ENCODE peak calls at places on chromosome 13, in six cellular contexts. One of them, this sample, is unnamed.

GRCh38 chr13:24073657-24074056 is 86.9 kb upstream of the SPATA13 start:
- DNase-seq in nucleus accumbens: no peak
- DNase-seq in body of pancreas: no peak
- DNase-seq in M059J: no peak
- DNase-seq in MV-4-11: no peak
- DNase-seq in T-helper 9 cell: no peak
- DNase-seq in this sample: no peak

GRCh38 chr13:94537740-94538630 is 58.0 kb downstream of the TGDS start:
- DNase-seq in T-helper 9 cell: no peak
- DNase-seq in MV-4-11: no peak
- DNase-seq in body of pancreas: no peak
- DNase-seq in M059J: no peak
- DNase-seq in nucleus accumbens: no peak
- DNase-seq in this sample: no peak

GRCh38 chr13:67015976-67016600 is 214.0 kb downstream of the PCDH9 start:
- DNase-seq in nucleus accumbens: no peak
- DNase-seq in MV-4-11: no peak
- DNase-seq in T-helper 9 cell: no peak
- DNase-seq in body of pancreas: no peak
- DNase-seq in M059J: no peak
- DNase-seq in this sample: no peak

GRCh38 chr13:111399776-111400505 is 79.5 kb downstream of the TEX29 start:
- DNase-seq in M059J: no peak
- DNase-seq in T-helper 9 cell: no peak
- DNase-seq in body of pancreas: no peak
- DNase-seq in MV-4-11: no peak
- DNase-seq in nucleus accumbens: no peak
- DNase-seq in this sample: peak

GRCh38 chr13:21242236-21242635 is 65.8 kb downstream of the MRPL57 start:
- DNase-seq in M059J: no peak
- DNase-seq in body of pancreas: no peak
- DNase-seq in nucleus accumbens: no peak
- DNase-seq in T-helper 9 cell: no peak
- DNase-seq in MV-4-11: no peak
- DNase-seq in this sample: no peak

GRCh38 chr13:37148501-37148900 is 43.0 kb upstream of the CSNK1A1L start:
- DNase-seq in M059J: peak
- DNase-seq in T-helper 9 cell: no peak
- DNase-seq in body of pancreas: no peak
- DNase-seq in MV-4-11: no peak
- DNase-seq in nucleus accumbens: no peak
- DNase-seq in this sample: no peak

GRCh38 chr13:64925284-64925683 is 2304.9 kb downstream of the PCDH9 start:
- DNase-seq in M059J: no peak
- DNase-seq in body of pancreas: no peak
- DNase-seq in MV-4-11: no peak
- DNase-seq in nucleus accumbens: no peak
- DNase-seq in T-helper 9 cell: no peak
- DNase-seq in this sample: no peak

GRCh38 chr13:41179593-41180250 is 14.6 kb downstream of the KBTBD7 start:
- DNase-seq in body of pancreas: no peak
- DNase-seq in T-helper 9 cell: no peak
- DNase-seq in MV-4-11: no peak
- DNase-seq in M059J: peak
- DNase-seq in nucleus accumbens: no peak
- DNase-seq in this sample: no peak

GRCh38 chr13:27628081-27628480 is 6.4 kb downstream of the POLR1D start:
- DNase-seq in nucleus accumbens: no peak
- DNase-seq in MV-4-11: no peak
- DNase-seq in body of pancreas: no peak
- DNase-seq in M059J: no peak
- DNase-seq in T-helper 9 cell: no peak
- DNase-seq in this sample: no peak

GRCh38 chr13:49220856-49221614 is 897 bp downstream of the MLNR start:
- DNase-seq in nucleus accumbens: no peak
- DNase-seq in M059J: no peak
- DNase-seq in T-helper 9 cell: no peak
- DNase-seq in MV-4-11: no peak
- DNase-seq in body of pancreas: no peak
- DNase-seq in this sample: no peak

GRCh38 chr13:100506154-100506553 is 82.4 kb downstream of the GGACT start:
- DNase-seq in nucleus accumbens: no peak
- DNase-seq in M059J: no peak
- DNase-seq in body of pancreas: no peak
- DNase-seq in T-helper 9 cell: no peak
- DNase-seq in MV-4-11: no peak
- DNase-seq in this sample: no peak

GRCh38 chr13:50805805-50806204 is 37.7 kb downstream of the DLEU7 start:
- DNase-seq in M059J: no peak
- DNase-seq in T-helper 9 cell: no peak
- DNase-seq in nucleus accumbens: no peak
- DNase-seq in body of pancreas: no peak
- DNase-seq in MV-4-11: peak
- DNase-seq in this sample: no peak

GRCh38 chr13:107347641-107348369 is 779.9 kb upstream of the ARGLU1 start:
- DNase-seq in MV-4-11: no peak
- DNase-seq in M059J: no peak
- DNase-seq in nucleus accumbens: no peak
- DNase-seq in T-helper 9 cell: no peak
- DNase-seq in body of pancreas: no peak
- DNase-seq in this sample: no peak

GRCh38 chr13:46296920-46297319 is 85.2 kb downstream of the LRRC63 start:
- DNase-seq in M059J: peak
- DNase-seq in nucleus accumbens: no peak
- DNase-seq in T-helper 9 cell: no peak
- DNase-seq in MV-4-11: peak
- DNase-seq in body of pancreas: peak
- DNase-seq in this sample: no peak

GRCh38 chr13:23695711-23696512 is 125.7 kb downstream of the TNFRSF19 start:
- DNase-seq in body of pancreas: no peak
- DNase-seq in MV-4-11: no peak
- DNase-seq in nucleus accumbens: no peak
- DNase-seq in M059J: no peak
- DNase-seq in T-helper 9 cell: peak
- DNase-seq in this sample: no peak

GRCh38 chr13:110882228-110882627 is 32.6 kb downstream of the ANKRD10 start:
- DNase-seq in body of pancreas: no peak
- DNase-seq in nucleus accumbens: no peak
- DNase-seq in M059J: no peak
- DNase-seq in MV-4-11: no peak
- DNase-seq in T-helper 9 cell: no peak
- DNase-seq in this sample: no peak

GRCh38 chr13:34430294-34430693 is 511.8 kb upstream of the NBEA start:
- DNase-seq in MV-4-11: no peak
- DNase-seq in nucleus accumbens: no peak
- DNase-seq in body of pancreas: no peak
- DNase-seq in T-helper 9 cell: no peak
- DNase-seq in M059J: peak
- DNase-seq in this sample: no peak

GRCh38 chr13:46119883-46120614 is 15.2 kb upstream of the CPB2 start:
- DNase-seq in body of pancreas: peak
- DNase-seq in nucleus accumbens: no peak
- DNase-seq in T-helper 9 cell: no peak
- DNase-seq in MV-4-11: no peak
- DNase-seq in M059J: peak
- DNase-seq in this sample: no peak

GRCh38 chr13:71856548-71856947 is 10.5 kb downstream of the DACH1 start:
- DNase-seq in MV-4-11: no peak
- DNase-seq in body of pancreas: no peak
- DNase-seq in M059J: no peak
- DNase-seq in T-helper 9 cell: no peak
- DNase-seq in nucleus accumbens: no peak
- DNase-seq in this sample: no peak

GRCh38 chr13:47794963-47795362 is 206.1 kb downstream of the SUCLA2 start:
- DNase-seq in nucleus accumbens: no peak
- DNase-seq in body of pancreas: no peak
- DNase-seq in M059J: no peak
- DNase-seq in MV-4-11: peak
- DNase-seq in T-helper 9 cell: no peak
- DNase-seq in this sample: no peak

GRCh38 chr13:59494560-59494970 is 669.2 kb downstream of the DIAPH3 start:
- DNase-seq in M059J: peak
- DNase-seq in nucleus accumbens: no peak
- DNase-seq in body of pancreas: peak
- DNase-seq in MV-4-11: no peak
- DNase-seq in T-helper 9 cell: no peak
- DNase-seq in this sample: no peak

GRCh38 chr13:111492341-111492945 is 172.0 kb downstream of the TEX29 start:
- DNase-seq in MV-4-11: no peak
- DNase-seq in T-helper 9 cell: no peak
- DNase-seq in nucleus accumbens: no peak
- DNase-seq in body of pancreas: no peak
- DNase-seq in M059J: no peak
- DNase-seq in this sample: peak

GRCh38 chr13:78054152-78054551 is 135.5 kb upstream of the EDNRB start:
- DNase-seq in body of pancreas: no peak
- DNase-seq in nucleus accumbens: no peak
- DNase-seq in T-helper 9 cell: no peak
- DNase-seq in M059J: no peak
- DNase-seq in MV-4-11: no peak
- DNase-seq in this sample: no peak

GRCh38 chr13:60431108-60431700 is 34.2 kb downstream of the TDRD3 start:
- DNase-seq in M059J: peak
- DNase-seq in T-helper 9 cell: no peak
- DNase-seq in body of pancreas: peak
- DNase-seq in MV-4-11: peak
- DNase-seq in nucleus accumbens: no peak
- DNase-seq in this sample: no peak

GRCh38 chr13:68846663-68847062 is 1261.0 kb upstream of the ATXN8OS start:
- DNase-seq in nucleus accumbens: no peak
- DNase-seq in body of pancreas: no peak
- DNase-seq in M059J: no peak
- DNase-seq in T-helper 9 cell: no peak
- DNase-seq in MV-4-11: no peak
- DNase-seq in this sample: no peak

GRCh38 chr13:50613356-50613831 is 230.1 kb downstream of the DLEU7 start:
- DNase-seq in MV-4-11: no peak
- DNase-seq in T-helper 9 cell: no peak
- DNase-seq in M059J: no peak
- DNase-seq in body of pancreas: no peak
- DNase-seq in nucleus accumbens: no peak
- DNase-seq in this sample: no peak

GRCh38 chr13:79289557-79289956 is 116.5 kb downstream of the RBM26 start:
- DNase-seq in body of pancreas: no peak
- DNase-seq in nucleus accumbens: no peak
- DNase-seq in MV-4-11: peak
- DNase-seq in T-helper 9 cell: no peak
- DNase-seq in M059J: no peak
- DNase-seq in this sample: no peak

GRCh38 chr13:74136089-74136658 is 2.0 kb upstream of the KLF12 start:
- DNase-seq in MV-4-11: peak
- DNase-seq in M059J: peak
- DNase-seq in body of pancreas: no peak
- DNase-seq in nucleus accumbens: no peak
- DNase-seq in T-helper 9 cell: peak
- DNase-seq in this sample: no peak

GRCh38 chr13:68888832-68889231 is 1218.8 kb upstream of the ATXN8OS start:
- DNase-seq in nucleus accumbens: peak
- DNase-seq in T-helper 9 cell: no peak
- DNase-seq in MV-4-11: no peak
- DNase-seq in M059J: no peak
- DNase-seq in body of pancreas: no peak
- DNase-seq in this sample: no peak

GRCh38 chr13:95679722-95680121 is 2.8 kb downstream of the DNAJC3 start:
- DNase-seq in M059J: no peak
- DNase-seq in nucleus accumbens: no peak
- DNase-seq in T-helper 9 cell: no peak
- DNase-seq in body of pancreas: no peak
- DNase-seq in MV-4-11: peak
- DNase-seq in this sample: no peak

GRCh38 chr13:89925107-89925506 is 1422.4 kb upstream of the MIR17HG start:
- DNase-seq in nucleus accumbens: no peak
- DNase-seq in MV-4-11: peak
- DNase-seq in T-helper 9 cell: no peak
- DNase-seq in body of pancreas: no peak
- DNase-seq in M059J: peak
- DNase-seq in this sample: no peak

GRCh38 chr13:47249296-47249695 is 352.4 kb upstream of the HTR2A start:
- DNase-seq in body of pancreas: no peak
- DNase-seq in T-helper 9 cell: no peak
- DNase-seq in MV-4-11: no peak
- DNase-seq in nucleus accumbens: no peak
- DNase-seq in M059J: no peak
- DNase-seq in this sample: no peak

GRCh38 chr13:50989476-50989875 is 79.9 kb downstream of the RNASEH2B start:
- DNase-seq in M059J: no peak
- DNase-seq in nucleus accumbens: no peak
- DNase-seq in T-helper 9 cell: no peak
- DNase-seq in body of pancreas: no peak
- DNase-seq in MV-4-11: no peak
- DNase-seq in this sample: no peak

GRCh38 chr13:43085545-43085944 is 62.2 kb downstream of the DNAJC15 start:
- DNase-seq in M059J: peak
- DNase-seq in MV-4-11: no peak
- DNase-seq in body of pancreas: no peak
- DNase-seq in nucleus accumbens: no peak
- DNase-seq in T-helper 9 cell: no peak
- DNase-seq in this sample: no peak

GRCh38 chr13:87356314-87356713 is 314.9 kb upstream of the SLITRK5 start:
- DNase-seq in MV-4-11: peak
- DNase-seq in body of pancreas: no peak
- DNase-seq in M059J: peak
- DNase-seq in nucleus accumbens: no peak
- DNase-seq in T-helper 9 cell: no peak
- DNase-seq in this sample: no peak

GRCh38 chr13:42392706-42393572 is 121.0 kb downstream of the AKAP11 start:
- DNase-seq in M059J: peak
- DNase-seq in body of pancreas: no peak
- DNase-seq in MV-4-11: peak
- DNase-seq in nucleus accumbens: no peak
- DNase-seq in T-helper 9 cell: no peak
- DNase-seq in this sample: no peak

GRCh38 chr13:47901451-47901850 is 99.6 kb downstream of the SUCLA2 start:
- DNase-seq in nucleus accumbens: no peak
- DNase-seq in body of pancreas: no peak
- DNase-seq in MV-4-11: peak
- DNase-seq in M059J: peak
- DNase-seq in T-helper 9 cell: no peak
- DNase-seq in this sample: no peak

This sample was measured in mesenteric fat pad.